ENCODE peak calls at places on chromosomes 2 and 18, in five cellular contexts. R is gastrocnemius medialis, V is adrenal gland, E is prostate gland, O is HL-60. C is an unnamed sample.

GRCh38 chr2:226515344-226516055 is 284.1 kb downstream of the IRS1 start:
- DNase-seq in R (no peak), V (no peak), E (no peak), O (no peak), C (no peak)

GRCh38 chr2:10571673-10572072 is 118.1 kb downstream of the NOL10 start:
- DNase-seq in R (no peak), V (no peak), E (no peak), O (no peak), C (no peak)

GRCh38 chr2:8638327-8638726 is 43.5 kb upstream of the ID2 start:
- DNase-seq in R (no peak), V (no peak), E (no peak), O (no peak), C (no peak)

GRCh38 chr2:64840419-64840818 is 148.8 kb upstream of the SLC1A4 start:
- DNase-seq in R (no peak), V (no peak), E (no peak), O (no peak), C (no peak)

GRCh38 chr2:222290691-222291484 is 7.9 kb downstream of the PAX3 start:
- DNase-seq in R (no peak), V (no peak), E (no peak), O (no peak), C (no peak)

GRCh38 chr2:60936757-60937156 is 55.4 kb downstream of the REL start:
- DNase-seq in R (no peak), V (no peak), E (no peak), O (peak), C (no peak)

GRCh38 chr2:152005612-152006011 is 93.2 kb downstream of the CACNB4 start:
- DNase-seq in R (no peak), V (no peak), E (no peak), O (no peak), C (no peak)

GRCh38 chr18:6718255-6718654 is 11.3 kb upstream of the ARHGAP28 start:
- DNase-seq in R (no peak), V (no peak), E (no peak), O (no peak), C (no peak)

GRCh38 chr2:158998486-158999248 is 30.2 kb downstream of the TANC1 start:
- DNase-seq in R (no peak), V (peak), E (no peak), O (no peak), C (no peak)

GRCh38 chr2:72028996-72029395 is 118.7 kb downstream of the CYP26B1 start:
- DNase-seq in R (no peak), V (peak), E (no peak), O (no peak), C (no peak)

GRCh38 chr2:140990416-140990815 is 1140.4 kb downstream of the LRP1B start:
- DNase-seq in R (no peak), V (no peak), E (no peak), O (no peak), C (no peak)

GRCh38 chr2:96152301-96153165 is 7.3 kb upstream of the DUSP2 start:
- DNase-seq in R (no peak), V (no peak), E (no peak), O (no peak), C (no peak)

GRCh38 chr2:113169002-113169530 is 4.7 kb upstream of the PSD4 start:
- DNase-seq in R (no peak), V (peak), E (no peak), O (no peak), C (no peak)

GRCh38 chr2:190359896-190360376 is 16.5 kb downstream of the INPP1 start:
- DNase-seq in R (peak), V (peak), E (peak), O (no peak), C (no peak)

GRCh38 chr18:79766308-79766707 is 31.4 kb upstream of the KCNG2 start:
- DNase-seq in R (no peak), V (no peak), E (no peak), O (no peak), C (no peak)

GRCh38 chr2:50726186-50726585 is 305.7 kb downstream of the NRXN1 start:
- DNase-seq in R (no peak), V (no peak), E (no peak), O (no peak), C (no peak)

GRCh38 chr2:191478754-191479679 is 198.9 kb upstream of the NABP1 start:
- DNase-seq in R (peak), V (peak), E (peak), O (no peak), C (no peak)

GRCh38 chr2:210955591-210955990 is 399.2 kb downstream of the CPS1 start:
- DNase-seq in R (no peak), V (no peak), E (no peak), O (no peak), C (no peak)

GRCh38 chr18:33630476-33630875 is 52.5 kb downstream of the ASXL3 start:
- DNase-seq in R (no peak), V (no peak), E (no peak), O (no peak), C (no peak)

GRCh38 chr2:110678457-110679336 is 834 bp upstream of the BUB1 start:
- DNase-seq in R (no peak), V (peak), E (peak), O (no peak), C (no peak)

GRCh38 chr18:58392336-58393000 is 236.4 kb downstream of the ALPK2 start:
- DNase-seq in R (no peak), V (no peak), E (no peak), O (no peak), C (no peak)

GRCh38 chr2:217307023-217307422 is 447.2 kb upstream of the TNP1 start:
- DNase-seq in R (no peak), V (no peak), E (no peak), O (no peak), C (no peak)

GRCh38 chr2:189669913-189670312 is 4.6 kb upstream of the ANKAR start:
- DNase-seq in R (no peak), V (no peak), E (no peak), O (no peak), C (no peak)

GRCh38 chr18:53918091-53918490 is 306.4 kb downstream of the MBD2 start:
- DNase-seq in R (no peak), V (no peak), E (no peak), O (no peak), C (no peak)

GRCh38 chr2:219289537-219290361 is 10.6 kb downstream of the DNAJB2 start:
- DNase-seq in R (no peak), V (peak), E (no peak), O (no peak), C (no peak)

GRCh38 chr2:106075038-106075437 is 119.1 kb downstream of the UXS1 start:
- DNase-seq in R (no peak), V (no peak), E (no peak), O (no peak), C (no peak)

GRCh38 chr18:8381801-8382459 is 227.3 kb upstream of the RAB12 start:
- DNase-seq in R (no peak), V (no peak), E (no peak), O (no peak), C (no peak)

GRCh38 chr2:23954325-23955014 is 14.2 kb downstream of the UBXN2A start:
- DNase-seq in R (no peak), V (no peak), E (no peak), O (no peak), C (no peak)

GRCh38 chr2:74821177-74822124 is 12.5 kb upstream of the HK2 start:
- DNase-seq in R (no peak), V (no peak), E (no peak), O (no peak), C (no peak)

GRCh38 chr2:143936758-143937562 is 583.0 kb downstream of the ZEB2 start:
- DNase-seq in R (no peak), V (no peak), E (no peak), O (no peak), C (no peak)

GRCh38 chr2:191927319-191927867 is 80.5 kb upstream of the CAVIN2 start:
- DNase-seq in R (no peak), V (peak), E (peak), O (no peak), C (no peak)

GRCh38 chr18:63339920-63340484 is 20.4 kb upstream of the BCL2 start:
- DNase-seq in R (no peak), V (no peak), E (no peak), O (no peak), C (no peak)

GRCh38 chr2:97715951-97716694 is 2.7 kb downstream of the ZAP70 start:
- DNase-seq in R (no peak), V (no peak), E (no peak), O (no peak), C (no peak)

GRCh38 chr2:218418717-218419458 is at the start of gene VIL1:
- DNase-seq in R (no peak), V (no peak), E (no peak), O (no peak), C (no peak)

GRCh38 chr2:239745790-239746308 is 279.3 kb downstream of the NDUFA10 start:
- DNase-seq in R (no peak), V (no peak), E (no peak), O (no peak), C (no peak)
- TF ChIP-seq CTCF in R (no peak), V (no peak), E (no peak), O (no peak), C (no peak)

GRCh38 chr18:47815486-47816270 is 114.8 kb downstream of the SMAD2 start:
- DNase-seq in R (no peak), V (no peak), E (peak), O (no peak), C (no peak)

GRCh38 chr18:47817017-47817911 is 113.2 kb downstream of the SMAD2 start:
- DNase-seq in R (no peak), V (no peak), E (no peak), O (no peak), C (no peak)
- H3K4me3 ChIP-seq in R (no peak), V (no peak), E (no peak), O (no peak), C (no peak)

GRCh38 chr2:215931256-215931903 is 82.0 kb downstream of the MREG start:
- DNase-seq in R (peak), V (peak), E (peak), O (peak), C (peak)
- TF ChIP-seq CTCF in R (peak), V (peak), E (peak), O (peak), C (peak)

GRCh38 chr18:55419939-55420664 is 167.9 kb downstream of the TCF4 start:
- DNase-seq in R (no peak), V (no peak), E (no peak), O (no peak), C (no peak)

GRCh38 chr18:55420665-55420964 is 167.4 kb downstream of the TCF4 start:
- DNase-seq in R (no peak), V (no peak), E (no peak), O (no peak), C (peak)

GRCh38 chr18:55418439-55418838 is 169.6 kb downstream of the TCF4 start:
- DNase-seq in R (no peak), V (no peak), E (no peak), O (no peak), C (no peak)

GRCh38 chr18:55420977-55421611 is 166.9 kb downstream of the TCF4 start:
- DNase-seq in R (no peak), V (no peak), E (no peak), O (no peak), C (no peak)

DNA sequence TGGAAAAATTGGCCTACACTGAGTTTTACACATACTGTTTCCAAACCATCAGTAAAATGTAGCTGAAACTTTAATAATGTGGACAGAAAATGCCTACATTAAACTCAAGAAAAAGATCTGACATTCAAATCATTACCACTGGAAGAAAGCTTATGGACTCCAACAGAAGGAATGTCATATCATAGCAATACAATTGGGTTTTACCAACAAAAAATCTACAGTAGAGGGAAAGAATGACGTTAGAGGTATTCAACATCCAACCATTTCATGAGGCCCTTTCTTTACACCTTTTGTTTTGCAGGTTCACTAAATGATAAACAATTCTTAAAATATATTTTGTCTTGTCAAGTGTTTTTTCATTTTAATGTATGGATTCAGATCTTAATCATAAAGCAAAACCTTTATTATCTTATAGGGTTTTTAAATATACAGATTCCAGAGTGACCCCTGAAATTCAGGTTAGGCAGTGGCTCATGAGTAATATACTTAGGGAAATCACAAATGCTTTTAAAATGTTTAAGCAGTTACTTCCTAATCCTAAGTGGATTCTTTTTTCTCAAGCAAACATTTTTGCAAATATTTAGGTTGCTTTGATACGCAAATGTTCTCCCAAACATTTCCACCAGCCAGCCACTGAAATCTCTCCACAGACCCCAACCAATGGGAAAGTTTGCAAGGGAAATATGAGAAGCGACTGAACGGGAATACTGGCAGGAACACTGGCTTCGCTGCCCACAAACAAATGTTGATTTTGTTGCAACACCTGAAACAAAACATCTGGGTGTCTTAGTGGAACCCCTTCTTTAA is 168.7 kb downstream of the TCF4 start:
- DNase-seq in R (peak), V (no peak), E (no peak), O (no peak), C (no peak)
- H3K4me3 ChIP-seq in R (peak), V (no peak), E (no peak), O (no peak), C (no peak)